ENCODE peak calls at places on chromosomes 7 and 10, in five cellular contexts. One of them, this sample, is unnamed.

GRCh38 chr10:126391162-126391880 is 3.0 kb upstream of the ADAM12 start:
- DNase-seq in left ventricle myocardium inferior: no peak
- DNase-seq in WERI-Rb-1: peak
- DNase-seq in right lobe of liver: no peak
- DNase-seq in stomach: no peak
- DNase-seq in this sample: no peak

GRCh38 chr7:176786-177185 is 15.6 kb upstream of the FAM20C start:
- DNase-seq in left ventricle myocardium inferior: no peak
- DNase-seq in WERI-Rb-1: no peak
- DNase-seq in right lobe of liver: no peak
- DNase-seq in stomach: no peak
- DNase-seq in this sample: no peak

GRCh38 chr7:36188266-36188665 is 35.2 kb downstream of the EEPD1 start:
- DNase-seq in left ventricle myocardium inferior: no peak
- DNase-seq in WERI-Rb-1: no peak
- DNase-seq in right lobe of liver: peak
- DNase-seq in stomach: no peak
- DNase-seq in this sample: no peak

GRCh38 chr7:78702770-78703169 is 750.7 kb downstream of the MAGI2 start:
- DNase-seq in left ventricle myocardium inferior: no peak
- DNase-seq in WERI-Rb-1: no peak
- DNase-seq in right lobe of liver: no peak
- DNase-seq in stomach: no peak
- DNase-seq in this sample: no peak

GRCh38 chr10:55242544-55242943 is 441.5 kb upstream of the PCDH15 start:
- DNase-seq in left ventricle myocardium inferior: no peak
- DNase-seq in WERI-Rb-1: no peak
- DNase-seq in right lobe of liver: no peak
- DNase-seq in stomach: no peak
- DNase-seq in this sample: no peak

GRCh38 chr7:2032876-2033407 is 199.8 kb downstream of the MAD1L1 start:
- DNase-seq in left ventricle myocardium inferior: peak
- DNase-seq in WERI-Rb-1: no peak
- DNase-seq in right lobe of liver: peak
- DNase-seq in stomach: no peak
- DNase-seq in this sample: no peak

GRCh38 chr10:96998329-96998888 is 166.3 kb downstream of the LCOR start:
- DNase-seq in left ventricle myocardium inferior: no peak
- DNase-seq in WERI-Rb-1: no peak
- DNase-seq in right lobe of liver: peak
- DNase-seq in stomach: no peak
- DNase-seq in this sample: no peak

GRCh38 chr7:79114875-79115274 is 338.6 kb downstream of the MAGI2 start:
- DNase-seq in left ventricle myocardium inferior: no peak
- DNase-seq in WERI-Rb-1: no peak
- DNase-seq in right lobe of liver: no peak
- DNase-seq in stomach: no peak
- DNase-seq in this sample: no peak

GRCh38 chr7:133570321-133570720 is 317.4 kb downstream of the EXOC4 start:
- DNase-seq in left ventricle myocardium inferior: no peak
- DNase-seq in WERI-Rb-1: no peak
- DNase-seq in right lobe of liver: no peak
- DNase-seq in stomach: no peak
- DNase-seq in this sample: no peak

GRCh38 chr10:8051851-8052257 is 2.6 kb upstream of the GATA3 start:
- DNase-seq in left ventricle myocardium inferior: no peak
- DNase-seq in WERI-Rb-1: no peak
- DNase-seq in right lobe of liver: peak
- DNase-seq in stomach: no peak
- DNase-seq in this sample: no peak

GRCh38 chr10:44647877-44648542 is 263.1 kb upstream of the CXCL12 start:
- DNase-seq in left ventricle myocardium inferior: peak
- DNase-seq in WERI-Rb-1: no peak
- DNase-seq in right lobe of liver: no peak
- DNase-seq in stomach: no peak
- DNase-seq in this sample: no peak

GRCh38 chr10:127614484-127614883 is 65.4 kb downstream of the NPS start:
- DNase-seq in left ventricle myocardium inferior: no peak
- DNase-seq in WERI-Rb-1: peak
- DNase-seq in right lobe of liver: no peak
- DNase-seq in stomach: no peak
- DNase-seq in this sample: no peak

GRCh38 chr7:63899691-63900393 is 98.8 kb upstream of the ZNF722 start:
- DNase-seq in left ventricle myocardium inferior: peak
- DNase-seq in WERI-Rb-1: no peak
- DNase-seq in right lobe of liver: peak
- DNase-seq in stomach: no peak
- DNase-seq in this sample: peak

GRCh38 chr10:85602306-85602705 is 764.3 kb downstream of the GRID1 start:
- DNase-seq in left ventricle myocardium inferior: no peak
- DNase-seq in WERI-Rb-1: no peak
- DNase-seq in right lobe of liver: no peak
- DNase-seq in stomach: no peak
- DNase-seq in this sample: no peak

GRCh38 chr7:83155996-83156395 is 6.7 kb downstream of the PCLO start:
- DNase-seq in left ventricle myocardium inferior: no peak
- DNase-seq in WERI-Rb-1: no peak
- DNase-seq in right lobe of liver: no peak
- DNase-seq in stomach: no peak
- DNase-seq in this sample: no peak

GRCh38 chr7:78412216-78412858 is 613.8 kb downstream of the PHTF2 start:
- DNase-seq in left ventricle myocardium inferior: no peak
- DNase-seq in WERI-Rb-1: no peak
- DNase-seq in right lobe of liver: no peak
- DNase-seq in stomach: no peak
- DNase-seq in this sample: no peak

GRCh38 chr7:118183254-118183585 is 744 bp upstream of the LSM8 start:
- DNase-seq in left ventricle myocardium inferior: no peak
- DNase-seq in WERI-Rb-1: no peak
- DNase-seq in right lobe of liver: no peak
- DNase-seq in stomach: no peak
- DNase-seq in this sample: no peak

GRCh38 chr7:157721468-157722136 is 384.8 kb downstream of the DNAJB6 start:
- DNase-seq in left ventricle myocardium inferior: no peak
- DNase-seq in WERI-Rb-1: no peak
- DNase-seq in right lobe of liver: no peak
- DNase-seq in stomach: no peak
- DNase-seq in this sample: no peak

GRCh38 chr10:130179640-130180039 is 43.4 kb downstream of the GLRX3 start:
- DNase-seq in left ventricle myocardium inferior: no peak
- DNase-seq in WERI-Rb-1: peak
- DNase-seq in right lobe of liver: no peak
- DNase-seq in stomach: no peak
- DNase-seq in this sample: no peak

DNA sequence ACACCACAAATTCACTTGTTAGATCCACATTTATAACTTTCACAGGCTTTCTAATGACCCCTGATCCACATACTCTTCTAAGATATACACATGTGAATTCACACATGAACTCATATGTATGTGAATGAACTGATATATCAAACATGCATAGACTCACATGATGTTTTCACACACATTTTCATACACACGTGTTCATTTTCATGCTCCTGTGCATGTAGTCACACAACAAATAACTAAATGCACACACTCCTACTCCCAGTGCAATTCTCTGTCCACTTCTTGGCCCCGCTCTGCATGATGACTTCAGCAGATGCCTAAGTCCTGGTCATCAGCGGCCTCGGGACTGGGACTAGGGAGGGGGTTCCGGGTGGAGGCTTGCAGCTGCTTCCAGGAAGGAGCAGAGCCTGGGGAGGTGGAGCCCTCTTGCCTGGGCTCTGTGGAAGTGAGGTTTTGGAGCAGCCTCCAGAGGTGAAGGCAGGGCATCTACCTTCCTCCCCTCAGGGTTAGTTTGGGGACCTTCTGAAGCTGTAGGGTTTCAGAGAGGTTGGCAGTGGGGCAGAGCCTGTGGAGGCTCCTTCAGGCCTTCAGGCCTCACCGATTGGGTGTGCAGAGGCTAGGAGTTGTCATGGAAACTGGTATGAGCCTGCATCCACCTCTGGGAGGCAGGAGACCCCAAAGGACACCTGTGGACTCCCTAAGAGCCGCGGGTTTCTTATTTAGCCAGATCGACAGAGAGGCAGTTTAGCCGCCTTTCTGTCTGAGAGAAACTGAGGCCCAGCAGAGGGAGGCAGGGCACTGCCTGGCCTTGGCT is 1.8 kb downstream of the LZTS2 start:
- DNase-seq in left ventricle myocardium inferior: peak
- DNase-seq in WERI-Rb-1: peak
- DNase-seq in right lobe of liver: peak
- DNase-seq in stomach: peak
- DNase-seq in this sample: peak
- H3K27ac ChIP-seq in left ventricle myocardium inferior: peak
- H3K27ac ChIP-seq in WERI-Rb-1: peak
- H3K27ac ChIP-seq in right lobe of liver: peak
- H3K27ac ChIP-seq in stomach: peak
- H3K27ac ChIP-seq in this sample: peak

GRCh38 chr10:73888514-73888913 is 14.2 kb upstream of the CAMK2G start:
- DNase-seq in left ventricle myocardium inferior: no peak
- DNase-seq in WERI-Rb-1: no peak
- DNase-seq in right lobe of liver: no peak
- DNase-seq in stomach: no peak
- DNase-seq in this sample: no peak
- H3K27ac ChIP-seq in left ventricle myocardium inferior: peak
- H3K27ac ChIP-seq in WERI-Rb-1: no peak
- H3K27ac ChIP-seq in right lobe of liver: no peak
- H3K27ac ChIP-seq in stomach: peak
- H3K27ac ChIP-seq in this sample: no peak

DNA sequence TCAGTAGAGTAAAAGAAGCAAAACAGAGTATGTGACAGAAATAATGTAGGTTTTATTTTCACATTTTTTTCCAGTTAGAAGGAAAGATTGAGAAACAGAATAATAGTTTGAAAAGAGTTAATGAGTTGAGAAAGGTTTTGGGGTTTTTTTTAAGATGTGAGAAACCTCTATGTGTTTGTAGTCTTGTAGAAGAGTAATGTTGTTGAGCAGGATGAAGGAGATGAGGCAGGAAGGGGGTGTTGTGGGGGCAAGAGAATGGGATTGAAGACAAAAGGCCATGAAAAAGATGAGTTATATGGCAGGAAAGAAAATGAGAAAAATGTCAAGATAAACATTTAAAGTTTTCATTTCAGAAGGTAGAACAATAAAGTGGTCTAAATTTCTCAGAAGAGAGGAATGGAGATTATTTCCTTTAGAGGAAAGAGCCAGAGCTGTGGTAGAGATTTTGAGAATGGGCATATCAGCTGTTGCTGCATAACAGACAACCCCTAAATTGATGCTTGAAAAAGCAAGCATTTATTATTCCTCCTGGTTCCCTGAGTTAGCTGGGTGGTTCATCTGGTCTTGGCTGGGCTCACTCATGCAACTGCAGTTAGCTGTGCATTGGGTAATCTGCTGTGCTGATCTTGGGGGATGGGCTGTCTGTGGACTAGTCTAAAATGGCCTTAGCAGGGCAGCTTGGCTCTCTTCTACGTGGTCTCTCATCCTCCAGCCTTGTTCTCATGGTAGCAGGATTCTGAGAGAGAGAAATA is 27.1 kb downstream of the PCGF5 start:
- DNase-seq in left ventricle myocardium inferior: no peak
- DNase-seq in WERI-Rb-1: peak
- DNase-seq in right lobe of liver: no peak
- DNase-seq in stomach: no peak
- DNase-seq in this sample: no peak
- H3K27ac ChIP-seq in left ventricle myocardium inferior: peak
- H3K27ac ChIP-seq in WERI-Rb-1: no peak
- H3K27ac ChIP-seq in right lobe of liver: no peak
- H3K27ac ChIP-seq in stomach: no peak
- H3K27ac ChIP-seq in this sample: peak

DNA sequence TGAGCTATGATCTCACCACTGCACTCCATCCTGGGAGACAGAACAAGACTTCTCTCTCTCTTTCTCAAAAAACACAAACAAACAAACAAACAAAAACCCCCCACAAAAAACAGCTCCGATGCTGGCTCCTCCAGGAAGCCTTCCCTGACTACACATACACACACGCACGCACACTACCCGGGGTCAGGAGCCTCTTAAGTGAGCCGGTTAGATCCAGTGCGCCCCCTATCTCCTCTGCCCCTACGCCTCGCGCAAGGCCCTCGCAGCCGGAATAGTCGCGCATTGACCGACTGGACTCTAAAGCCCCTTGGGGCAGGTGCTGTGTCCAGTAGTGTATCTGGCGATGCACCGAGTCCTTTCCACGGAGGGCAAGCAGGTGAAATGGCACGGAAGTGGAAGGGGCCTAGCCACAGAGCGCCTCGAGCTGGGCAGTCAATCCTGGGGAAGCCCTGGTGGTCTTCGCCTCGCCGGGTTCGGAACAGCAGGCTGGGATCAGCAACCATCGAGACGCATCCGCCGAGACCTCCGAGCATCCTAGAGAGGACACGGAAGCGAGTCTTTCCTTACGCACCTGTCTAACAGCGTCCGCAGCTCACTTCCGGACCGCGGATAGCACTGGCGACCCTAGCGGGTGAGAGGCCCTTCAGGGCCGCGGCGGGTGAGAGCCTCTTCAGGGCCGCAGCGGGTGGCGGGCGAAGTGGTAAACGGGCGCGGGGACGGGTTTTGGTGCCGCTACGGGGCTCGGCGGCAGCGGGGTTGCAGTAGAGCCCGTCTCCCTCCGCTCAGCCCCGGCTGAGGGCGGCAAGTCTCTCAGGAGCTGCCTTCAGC is at the start of gene ZSCAN25:
- DNase-seq in left ventricle myocardium inferior: peak
- DNase-seq in WERI-Rb-1: peak
- DNase-seq in right lobe of liver: peak
- DNase-seq in stomach: peak
- DNase-seq in this sample: peak
- H3K27ac ChIP-seq in left ventricle myocardium inferior: peak
- H3K27ac ChIP-seq in WERI-Rb-1: peak
- H3K27ac ChIP-seq in right lobe of liver: peak
- H3K27ac ChIP-seq in stomach: peak
- H3K27ac ChIP-seq in this sample: peak

GRCh38 chr7:159068893-159069448 is 75.7 kb downstream of the VIPR2 start:
- DNase-seq in left ventricle myocardium inferior: no peak
- DNase-seq in WERI-Rb-1: no peak
- DNase-seq in right lobe of liver: no peak
- DNase-seq in stomach: no peak
- DNase-seq in this sample: no peak
- H3K27ac ChIP-seq in left ventricle myocardium inferior: peak
- H3K27ac ChIP-seq in WERI-Rb-1: no peak
- H3K27ac ChIP-seq in right lobe of liver: no peak
- H3K27ac ChIP-seq in stomach: peak
- H3K27ac ChIP-seq in this sample: no peak